ENCODE peak calls at places on chromosome 18, in four cellular contexts. N is uterus, C is HepG2, V is stomach. T is an unnamed sample. For H3K36me3, the result is how much of the 10 kb centered on the place peaks cover.

GRCh38 chr18:23162473-23162872 is 27.2 kb downstream of the CABLES1 start:
- DNase-seq in C (no peak), V (no peak), N (no peak), T (no peak)

GRCh38 chr18:61333746-61334490 is 688 bp downstream of the CDH20 start:
- DNase-seq in N (no peak), C (no peak), V (no peak), T (no peak)

GRCh38 chr18:45774065-45774521 is 50.1 kb downstream of the SLC14A1 start:
- DNase-seq in N (no peak), V (no peak), C (no peak), T (no peak)

GRCh38 chr18:24917767-24918166 is 434.2 kb downstream of the ZNF521 start:
- DNase-seq in C (no peak), N (no peak), V (no peak), T (no peak)

GRCh38 chr18:45733535-45733934 is 9.6 kb downstream of the SLC14A1 start:
- DNase-seq in C (no peak), V (no peak), N (no peak), T (no peak)

GRCh38 chr18:21457179-21457535 is 143.3 kb downstream of the ESCO1 start:
- DNase-seq in N (no peak), C (no peak), V (no peak), T (no peak)

GRCh38 chr18:9959564-9959963 is 45.7 kb downstream of the VAPA start:
- DNase-seq in C (no peak), N (no peak), V (no peak), T (no peak)

GRCh38 chr18:57337890-57338289 is 14.5 kb upstream of the ST8SIA3 start:
- DNase-seq in N (no peak), V (no peak), C (no peak), T (no peak)

GRCh38 chr18:28398491-28398890 is 221.6 kb upstream of the CDH2 start:
- DNase-seq in V (no peak), C (no peak), N (no peak), T (no peak)

GRCh38 chr18:52237551-52237950 is 102.4 kb upstream of the DCC start:
- DNase-seq in C (no peak), N (no peak), V (no peak), T (no peak)

GRCh38 chr18:27608742-27609141 is 423.6 kb upstream of the CHST9 start:
- DNase-seq in N (no peak), C (no peak), V (no peak), T (no peak)

GRCh38 chr18:5294113-5294617 is 1.4 kb downstream of the ZBTB14 start:
- DNase-seq in C (no peak), V (peak), N (peak), T (peak)

GRCh38 chr18:31206787-31207381 is 44.2 kb upstream of the DSC1 start:
- DNase-seq in N (peak), C (peak), V (peak), T (peak)

GRCh38 chr18:54222922-54223567 is 1.4 kb downstream of the MBD2 start:
- DNase-seq in N (no peak), C (peak), V (no peak), T (no peak)

GRCh38 chr18:12679183-12679786 is 21.4 kb upstream of the SPIRE1 start:
- DNase-seq in C (no peak), N (peak), V (no peak), T (peak)

GRCh38 chr18:8609711-8610441 is 639 bp downstream of the RAB12 start:
- DNase-seq in V (no peak), C (no peak), N (peak), T (peak)

GRCh38 chr18:27785815-27786537 is 391.0 kb downstream of the CDH2 start:
- DNase-seq in N (no peak), V (no peak), C (no peak), T (no peak)

GRCh38 chr18:41818381-41819355 is 136.4 kb upstream of the PIK3C3 start:
- DNase-seq in V (no peak), C (no peak), N (no peak), T (no peak)

GRCh38 chr18:60675801-60676200 is 303.2 kb upstream of the MC4R start:
- DNase-seq in N (no peak), C (no peak), V (peak), T (no peak)

GRCh38 chr18:69401475-69402218 is 959 bp downstream of the DOK6 start:
- DNase-seq in N (no peak), C (no peak), V (no peak), T (no peak)

GRCh38 chr18:58361212-58361611 is 267.7 kb downstream of the ALPK2 start:
- DNase-seq in C (no peak), N (no peak), V (no peak), T (no peak)

GRCh38 chr18:51072586-51073303 is 42.7 kb downstream of the SMAD4 start:
- DNase-seq in V (no peak), C (no peak), N (no peak), T (no peak)

GRCh38 chr18:7117390-7118355 is at the start of gene LAMA1:
- DNase-seq in C (no peak), N (no peak), V (no peak), T (no peak)

GRCh38 chr18:37309059-37309458 is 256.5 kb downstream of the CELF4 start:
- DNase-seq in C (peak), N (no peak), V (no peak), T (no peak)

GRCh38 chr18:62452280-62452824 is 70.5 kb upstream of the ZCCHC2 start:
- DNase-seq in C (peak), N (no peak), V (no peak), T (no peak)

GRCh38 chr18:25456284-25456683 is 104.3 kb upstream of the ZNF521 start:
- DNase-seq in V (no peak), C (no peak), N (no peak), T (no peak)

GRCh38 chr18:74905245-74905644 is 303.7 kb downstream of the PTGR3 start:
- DNase-seq in C (no peak), N (no peak), V (no peak), T (no peak)

GRCh38 chr18:22933206-22933957 is at the start of gene RBBP8:
- DNase-seq in C (peak), V (peak), N (peak), T (peak)

GRCh38 chr18:48539406-48540328 is 836 bp downstream of the CTIF start:
- DNase-seq in N (peak), V (peak), C (no peak), T (peak)

GRCh38 chr18:68417826-68418225 is 297.1 kb downstream of the TMX3 start:
- DNase-seq in V (no peak), C (no peak), N (no peak), T (no peak)

GRCh38 chr18:80126797-80127196 is 17.7 kb downstream of the ADNP2 start:
- DNase-seq in C (no peak), N (no peak), V (no peak), T (no peak)

GRCh38 chr18:56389190-56389589 is 249.2 kb downstream of the TXNL1 start:
- DNase-seq in V (no peak), C (no peak), N (no peak), T (no peak)

GRCh38 chr18:51330148-51330547 is 132.7 kb upstream of the MEX3C start:
- DNase-seq in V (no peak), C (no peak), N (no peak), T (no peak)

GRCh38 chr18:61322265-61322873 is 10.9 kb upstream of the CDH20 start:
- DNase-seq in N (no peak), C (peak), V (peak), T (peak)

GRCh38 chr18:39946623-39947061 is 2008.4 kb upstream of the PIK3C3 start:
- DNase-seq in N (no peak), V (no peak), C (no peak), T (peak)

GRCh38 chr18:24270937-24271380 is 126.7 kb downstream of the OSBPL1A start:
- DNase-seq in C (no peak), V (no peak), N (no peak), T (no peak)

DNA sequence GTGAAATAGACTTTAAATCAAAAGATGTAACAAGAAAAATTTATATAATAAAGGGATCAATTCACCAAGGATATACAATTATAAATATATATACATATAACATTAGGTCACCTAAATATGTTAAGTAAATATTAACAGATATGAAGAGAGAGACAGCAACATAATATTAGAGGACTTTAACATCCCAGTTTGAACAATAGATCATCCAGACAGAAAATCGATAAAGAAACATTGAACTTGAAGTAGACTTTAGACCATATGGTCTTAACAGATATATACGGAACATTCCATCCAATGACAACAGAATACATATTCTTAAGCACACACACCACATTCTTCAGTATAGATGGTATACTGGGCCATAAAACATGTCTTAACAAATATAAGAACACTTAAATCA is 649.6 kb upstream of the SETBP1 start:
- DNase-seq in N (no peak), V (no peak), C (peak), T (no peak)
- TF ChIP-seq POLR2A in N (no peak), V (no peak), C (no peak), T (no peak)

GRCh38 chr18:49725809-49726514 is 87.4 kb downstream of the ACAA2 start:
- DNase-seq in V (no peak), C (peak), N (peak), T (peak)
- TF ChIP-seq CTCF in V (no peak), C (no peak), N (no peak), T (no peak)

GRCh38 chr18:36175481-36175880 is 11.8 kb upstream of the MOCOS start:
- DNase-seq in C (no peak), V (no peak), N (no peak), T (no peak)
- H3K36me3 ChIP-seq in C (under half), V (half or more), N (under half), T (under half)

DNA sequence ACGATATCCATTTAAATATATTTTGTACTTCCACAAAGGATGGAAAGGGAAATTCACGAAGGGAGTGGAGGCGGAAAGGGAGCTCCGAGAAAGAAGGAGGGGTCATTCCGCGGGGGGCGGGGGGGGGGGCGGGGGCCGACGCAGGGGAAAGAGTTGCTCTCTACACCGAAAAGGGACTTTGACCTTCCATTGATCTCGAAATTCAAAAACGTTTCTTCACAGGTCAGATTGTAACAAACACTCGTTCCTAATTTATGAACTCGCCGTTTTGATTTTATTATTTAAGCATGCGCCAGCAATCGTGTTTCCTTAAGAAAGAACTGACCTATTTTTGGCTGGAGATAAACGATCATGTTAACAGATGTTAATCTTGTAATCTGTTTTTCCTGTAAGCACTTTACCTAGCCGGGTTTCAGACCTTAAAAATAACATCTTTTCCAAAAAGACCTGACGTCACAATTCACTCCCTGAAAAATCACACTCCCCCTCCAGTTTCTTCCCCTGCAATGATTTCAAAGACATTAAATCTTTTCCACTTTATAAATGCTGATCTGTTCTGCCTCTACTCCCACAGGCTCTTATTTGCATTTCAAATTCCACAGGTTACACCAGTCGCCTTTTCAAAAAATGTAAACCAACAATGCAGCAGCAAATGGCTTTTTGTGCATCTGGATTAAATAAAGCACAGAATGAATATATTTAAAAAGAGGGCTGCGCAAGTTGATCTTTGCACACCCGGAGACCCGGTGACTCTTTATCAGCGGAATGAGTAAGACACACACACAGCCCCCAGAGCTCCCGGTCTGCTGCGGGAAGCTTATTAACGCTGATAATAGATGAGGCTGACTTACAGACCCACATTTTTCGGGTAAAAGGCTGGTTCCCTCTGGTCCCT is 1.6 kb downstream of the ZNF516 start:
- DNase-seq in C (peak), V (no peak), N (peak), T (no peak)
- TF ChIP-seq POLR2A in C (no peak), V (no peak), N (peak), T (peak)